ENCODE peak calls at places on chromosomes 1 and 21, in eight cellular contexts. P is Calu3, N is PC-3, B is lower leg skin, J is lower lobe of right lung, V is endothelial cell, R is tibial nerve, X is WTC11. U is an unnamed sample.

GRCh38 chr1:150464422-150464826 is 22.8 kb upstream of the TARS2 start:
- DNase-seq in P (peak), N (peak), B (no peak), J (peak), V (peak), R (no peak), X (peak), U (peak)

GRCh38 chr1:163035791-163036249 is 33.3 kb upstream of the RGS4 start:
- DNase-seq in P (peak), N (peak), B (no peak), J (no peak), V (no peak), R (no peak), X (no peak), U (peak)

GRCh38 chr1:149936076-149936991 is at the start of gene MTMR11:
- DNase-seq in P (peak), N (peak), B (peak), J (no peak), V (no peak), R (peak), X (no peak), U (peak)

GRCh38 chr21:32422064-32422463 is 9.6 kb downstream of the EVA1C start:
- DNase-seq in P (no peak), N (no peak), B (no peak), J (no peak), V (no peak), R (no peak), X (no peak), U (no peak)

GRCh38 chr1:95012389-95012788 is 60.4 kb downstream of the ALG14 start:
- DNase-seq in P (no peak), N (no peak), B (no peak), J (no peak), V (no peak), R (no peak), X (no peak), U (no peak)

GRCh38 chr1:179121159-179121938 is 39.5 kb downstream of the TOR3A start:
- DNase-seq in P (peak), N (peak), B (no peak), J (no peak), V (no peak), R (no peak), X (peak), U (no peak)

GRCh38 chr1:207805841-207806421 is 54.1 kb downstream of the CD46 start:
- DNase-seq in P (no peak), N (peak), B (peak), J (peak), V (no peak), R (peak), X (no peak), U (peak)

GRCh38 chr1:214550339-214551051 is 907 bp downstream of the PTPN14 start:
- DNase-seq in P (no peak), N (peak), B (no peak), J (no peak), V (no peak), R (no peak), X (no peak), U (no peak)

GRCh38 chr21:39445339-39446269 is at the start of gene LCA5L:
- DNase-seq in P (peak), N (peak), B (peak), J (peak), V (peak), R (peak), X (peak), U (peak)

GRCh38 chr1:33986389-33987095 is 122.7 kb downstream of the HMGB4 start:
- DNase-seq in P (no peak), N (no peak), B (peak), J (no peak), V (no peak), R (no peak), X (no peak), U (no peak)

GRCh38 chr1:204456826-204457361 is 37.7 kb downstream of the PIK3C2B start:
- DNase-seq in P (no peak), N (no peak), B (no peak), J (no peak), V (no peak), R (no peak), X (no peak), U (no peak)

GRCh38 chr1:107056426-107057196 is at the start of gene PRMT6:
- DNase-seq in P (peak), N (peak), B (peak), J (peak), V (peak), R (peak), X (peak), U (peak)

GRCh38 chr1:36285450-36286101 is 20.6 kb upstream of the SH3D21 start:
- DNase-seq in P (peak), N (peak), B (peak), J (no peak), V (peak), R (peak), X (peak), U (peak)

GRCh38 chr1:183148599-183148998 is 37.5 kb upstream of the LAMC2 start:
- DNase-seq in P (no peak), N (no peak), B (no peak), J (no peak), V (no peak), R (no peak), X (no peak), U (peak)

GRCh38 chr1:50183734-50184133 is 75.0 kb downstream of the ELAVL4 start:
- DNase-seq in P (no peak), N (no peak), B (no peak), J (no peak), V (no peak), R (no peak), X (peak), U (no peak)

GRCh38 chr1:55051621-55052020 is 12.3 kb downstream of the PCSK9 start:
- DNase-seq in P (no peak), N (no peak), B (no peak), J (no peak), V (no peak), R (no peak), X (no peak), U (no peak)

GRCh38 chr1:54277451-54278355 is 77.7 kb downstream of the MRPL37 start:
- DNase-seq in P (no peak), N (no peak), B (no peak), J (no peak), V (no peak), R (no peak), X (no peak), U (no peak)

DNA sequence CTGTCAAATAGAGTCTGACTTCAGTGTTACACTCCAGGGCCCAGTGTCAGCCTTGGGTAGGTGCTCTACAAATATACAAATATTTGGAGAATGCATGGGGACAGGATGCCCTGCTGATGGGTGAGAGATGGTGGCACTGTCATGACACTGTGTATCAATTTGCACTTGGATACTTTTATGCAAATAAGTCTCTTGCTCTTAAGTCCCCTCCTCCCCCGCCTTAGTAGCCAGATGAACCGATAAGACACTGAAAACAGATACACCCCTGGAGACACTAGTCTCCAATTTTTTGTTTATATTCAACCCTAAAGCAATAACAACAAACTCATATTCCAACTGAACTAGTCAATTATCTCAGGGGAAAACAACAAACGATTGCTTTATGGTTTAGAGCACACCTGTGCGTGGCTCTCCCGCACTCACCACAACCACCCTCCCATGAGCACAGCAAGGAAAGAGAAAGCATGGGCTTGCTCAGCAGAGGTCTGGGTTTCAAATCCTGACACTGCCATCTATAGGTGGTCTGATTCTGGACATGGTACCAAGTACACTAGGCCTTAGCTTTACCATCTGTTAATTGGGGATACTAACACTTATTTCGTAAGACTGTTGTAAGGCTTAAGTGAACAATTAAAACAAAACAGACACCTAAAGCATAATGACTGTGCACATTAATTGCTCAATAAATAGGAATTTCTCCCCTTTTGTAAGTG is 50.3 kb downstream of the HIVEP3 start:
- DNase-seq in P (no peak), N (peak), B (no peak), J (no peak), V (no peak), R (no peak), X (no peak), U (no peak)
- TF ChIP-seq CTCF in P (no peak), N (peak), B (no peak), J (no peak), V (no peak), R (no peak), X (no peak), U (peak)

DNA sequence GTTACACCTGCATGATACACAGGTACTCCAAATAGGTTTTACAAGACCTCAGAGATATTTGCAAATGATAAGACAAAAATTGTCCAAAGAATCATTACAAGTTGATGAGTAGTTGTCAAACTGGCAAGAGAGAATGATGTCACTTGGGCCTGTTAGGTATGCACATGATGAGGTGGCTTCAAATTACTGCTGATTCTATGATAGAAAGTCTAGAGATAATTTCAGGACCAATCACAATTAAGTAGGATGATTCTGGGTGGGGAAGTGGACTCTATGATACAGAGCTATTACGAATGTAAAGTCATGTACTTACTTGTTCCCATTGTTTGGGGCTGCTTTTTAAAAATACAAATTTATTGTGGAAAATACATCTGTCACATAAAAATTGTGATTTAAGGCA is 5.2 kb upstream of the SPRR1B start:
- DNase-seq in P (no peak), N (no peak), B (no peak), J (no peak), V (no peak), R (no peak), X (no peak), U (peak)
- TF ChIP-seq CTCF in P (no peak), N (no peak), B (no peak), J (no peak), V (no peak), R (no peak), X (no peak), U (no peak)

GRCh38 chr21:14384453-14384852 is 1.5 kb upstream of the HSPA13 start:
- DNase-seq in P (no peak), N (no peak), B (no peak), J (no peak), V (no peak), R (no peak), X (no peak), U (no peak)
- TF ChIP-seq CTCF in P (no peak), N (no peak), B (no peak), J (no peak), V (no peak), R (no peak), X (no peak), U (no peak)

GRCh38 chr1:212669102-212669501 is 30.5 kb downstream of the BATF3 start:
- DNase-seq in P (no peak), N (peak), B (no peak), J (no peak), V (peak), R (no peak), X (no peak), U (no peak)
- TF ChIP-seq CTCF in P (no peak), N (peak), B (no peak), J (peak), V (peak), R (no peak), X (peak), U (peak)

DNA sequence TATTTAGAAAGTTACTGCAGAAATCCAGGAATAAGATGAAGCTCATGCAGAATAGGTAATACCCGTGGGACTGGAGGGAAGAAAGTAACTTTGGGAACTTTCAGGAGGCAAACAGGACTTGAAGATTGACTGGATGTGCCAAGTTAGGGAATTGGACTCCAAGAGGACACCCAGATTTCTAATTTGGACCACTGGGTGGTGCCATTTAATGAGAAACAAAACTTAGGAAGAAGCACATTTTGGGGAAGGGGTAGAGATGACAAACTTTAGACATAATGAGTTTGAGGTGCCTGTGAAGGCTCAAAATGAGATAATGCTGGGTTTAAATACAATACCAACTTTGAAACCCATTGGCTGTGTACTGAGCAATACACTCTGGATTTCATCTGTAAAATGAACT is 3.3 kb upstream of the B4GALT3 start:
- DNase-seq in P (no peak), N (peak), B (no peak), J (no peak), V (no peak), R (no peak), X (no peak), U (no peak)
- TF ChIP-seq CTCF in P (no peak), N (peak), B (no peak), J (peak), V (no peak), R (no peak), X (no peak), U (peak)

GRCh38 chr1:10520952-10521351 is 46.2 kb downstream of the PEX14 start:
- DNase-seq in P (no peak), N (no peak), B (no peak), J (no peak), V (no peak), R (no peak), X (no peak), U (no peak)

GRCh38 chr1:10516925-10517676 is 42.4 kb downstream of the PEX14 start:
- DNase-seq in P (no peak), N (no peak), B (no peak), J (no peak), V (no peak), R (no peak), X (no peak), U (no peak)

GRCh38 chr1:10520497-10520896 is 45.7 kb downstream of the PEX14 start:
- DNase-seq in P (no peak), N (no peak), B (no peak), J (no peak), V (no peak), R (no peak), X (no peak), U (no peak)

GRCh38 chr1:10517677-10517982 is 42.9 kb downstream of the PEX14 start:
- DNase-seq in P (no peak), N (no peak), B (no peak), J (no peak), V (no peak), R (no peak), X (no peak), U (no peak)

GRCh38 chr1:10519016-10519417 is 44.3 kb downstream of the PEX14 start:
- DNase-seq in P (no peak), N (no peak), B (no peak), J (no peak), V (no peak), R (no peak), X (peak), U (no peak)
- TF ChIP-seq CTCF in P (no peak), N (no peak), B (no peak), J (no peak), V (no peak), R (no peak), X (no peak), U (no peak)

GRCh38 chr1:2590233-2591141 is 3.9 kb downstream of the PRXL2B start:
- DNase-seq in P (no peak), N (no peak), B (no peak), J (peak), V (no peak), R (no peak), X (no peak), U (no peak)

GRCh38 chr1:2591233-2591580 is 4.6 kb downstream of the PRXL2B start:
- DNase-seq in P (no peak), N (no peak), B (no peak), J (no peak), V (no peak), R (no peak), X (no peak), U (no peak)

GRCh38 chr1:2588661-2589330 is 2.2 kb downstream of the PRXL2B start:
- DNase-seq in P (no peak), N (no peak), B (no peak), J (peak), V (no peak), R (no peak), X (no peak), U (no peak)

GRCh38 chr1:2587860-2588571 is 1.4 kb downstream of the PRXL2B start:
- DNase-seq in P (no peak), N (no peak), B (no peak), J (peak), V (no peak), R (no peak), X (no peak), U (no peak)

GRCh38 chr1:2589331-2590232 is 3.0 kb downstream of the PRXL2B start:
- DNase-seq in P (no peak), N (no peak), B (no peak), J (peak), V (no peak), R (no peak), X (no peak), U (no peak)
- TF ChIP-seq CTCF in P (no peak), N (no peak), B (no peak), J (no peak), V (no peak), R (no peak), X (no peak), U (no peak)